ENCODE peak calls at places on chromosome 6, in five cellular contexts. One of them, this sample, is unnamed. For H3K36me3 and H3K4me1, the result is how much of the 10 kb centered on the place peaks cover.

GRCh38 chr6:106629859-106630163 is 433 bp downstream of the QRSL1 start:
- DNase-seq in right lobe of liver: no peak
- DNase-seq in Peyer's patch: no peak
- DNase-seq in CD4-positive, alpha-beta memory T cell: no peak
- DNase-seq in IMR-90: no peak
- DNase-seq in this sample: no peak

GRCh38 chr6:83868639-83869038 is 9.2 kb downstream of the CYB5R4 start:
- DNase-seq in right lobe of liver: no peak
- DNase-seq in Peyer's patch: no peak
- DNase-seq in CD4-positive, alpha-beta memory T cell: no peak
- DNase-seq in IMR-90: peak
- DNase-seq in this sample: no peak

GRCh38 chr6:89411269-89412070 is 603 bp downstream of the RRAGD start:
- DNase-seq in right lobe of liver: peak
- DNase-seq in Peyer's patch: peak
- DNase-seq in CD4-positive, alpha-beta memory T cell: no peak
- DNase-seq in IMR-90: no peak
- DNase-seq in this sample: peak

GRCh38 chr6:113352029-113352801 is 504.9 kb upstream of the MARCKS start:
- DNase-seq in right lobe of liver: no peak
- DNase-seq in Peyer's patch: peak
- DNase-seq in CD4-positive, alpha-beta memory T cell: no peak
- DNase-seq in IMR-90: peak
- DNase-seq in this sample: no peak

GRCh38 chr6:26103141-26103769 is 16.0 kb downstream of the HFE start:
- DNase-seq in right lobe of liver: no peak
- DNase-seq in Peyer's patch: no peak
- DNase-seq in CD4-positive, alpha-beta memory T cell: no peak
- DNase-seq in IMR-90: peak
- DNase-seq in this sample: no peak

GRCh38 chr6:99434702-99435530 is 9.8 kb upstream of the PNISR start:
- DNase-seq in right lobe of liver: no peak
- DNase-seq in Peyer's patch: no peak
- DNase-seq in CD4-positive, alpha-beta memory T cell: peak
- DNase-seq in IMR-90: peak
- DNase-seq in this sample: no peak

GRCh38 chr6:2526766-2527165 is 224.0 kb downstream of the MYLK4 start:
- DNase-seq in right lobe of liver: no peak
- DNase-seq in Peyer's patch: no peak
- DNase-seq in CD4-positive, alpha-beta memory T cell: no peak
- DNase-seq in IMR-90: no peak
- DNase-seq in this sample: no peak

GRCh38 chr6:166222631-166223030 is 55.0 kb upstream of the TBXT start:
- DNase-seq in right lobe of liver: no peak
- DNase-seq in Peyer's patch: no peak
- DNase-seq in CD4-positive, alpha-beta memory T cell: no peak
- DNase-seq in IMR-90: no peak
- DNase-seq in this sample: no peak

GRCh38 chr6:21592953-21593352 is 598 bp upstream of the SOX4 start:
- DNase-seq in right lobe of liver: no peak
- DNase-seq in Peyer's patch: no peak
- DNase-seq in CD4-positive, alpha-beta memory T cell: no peak
- DNase-seq in IMR-90: no peak
- DNase-seq in this sample: no peak

GRCh38 chr6:134315189-134315588 is 2.7 kb downstream of the SGK1 start:
- DNase-seq in right lobe of liver: no peak
- DNase-seq in Peyer's patch: no peak
- DNase-seq in CD4-positive, alpha-beta memory T cell: no peak
- DNase-seq in IMR-90: no peak
- DNase-seq in this sample: no peak

GRCh38 chr6:108610270-108610839 is 49.6 kb downstream of the FOXO3 start:
- DNase-seq in right lobe of liver: no peak
- DNase-seq in Peyer's patch: no peak
- DNase-seq in CD4-positive, alpha-beta memory T cell: no peak
- DNase-seq in IMR-90: no peak
- DNase-seq in this sample: no peak

GRCh38 chr6:131733376-131734016 is 22.7 kb upstream of the CTAGE9 start:
- DNase-seq in right lobe of liver: no peak
- DNase-seq in Peyer's patch: no peak
- DNase-seq in CD4-positive, alpha-beta memory T cell: no peak
- DNase-seq in IMR-90: peak
- DNase-seq in this sample: no peak

GRCh38 chr6:6712979-6713514 is 124.5 kb downstream of the LY86 start:
- DNase-seq in right lobe of liver: no peak
- DNase-seq in Peyer's patch: no peak
- DNase-seq in CD4-positive, alpha-beta memory T cell: no peak
- DNase-seq in IMR-90: no peak
- DNase-seq in this sample: peak

GRCh38 chr6:56955171-56956155 is 556 bp downstream of the BEND6 start:
- DNase-seq in right lobe of liver: peak
- DNase-seq in Peyer's patch: peak
- DNase-seq in CD4-positive, alpha-beta memory T cell: no peak
- DNase-seq in IMR-90: peak
- DNase-seq in this sample: peak

GRCh38 chr6:103273048-103273447 is 1586.7 kb downstream of the HACE1 start:
- DNase-seq in right lobe of liver: no peak
- DNase-seq in Peyer's patch: no peak
- DNase-seq in CD4-positive, alpha-beta memory T cell: no peak
- DNase-seq in IMR-90: no peak
- DNase-seq in this sample: no peak

GRCh38 chr6:39574991-39575390 is 150.2 kb downstream of the KIF6 start:
- DNase-seq in right lobe of liver: no peak
- DNase-seq in Peyer's patch: no peak
- DNase-seq in CD4-positive, alpha-beta memory T cell: no peak
- DNase-seq in IMR-90: no peak
- DNase-seq in this sample: no peak

GRCh38 chr6:154721460-154721859 is 11.8 kb upstream of the SCAF8 start:
- DNase-seq in right lobe of liver: no peak
- DNase-seq in Peyer's patch: no peak
- DNase-seq in CD4-positive, alpha-beta memory T cell: no peak
- DNase-seq in IMR-90: peak
- DNase-seq in this sample: no peak

GRCh38 chr6:71404145-71404966 is 115.7 kb downstream of the OGFRL1 start:
- DNase-seq in right lobe of liver: no peak
- DNase-seq in Peyer's patch: no peak
- DNase-seq in CD4-positive, alpha-beta memory T cell: no peak
- DNase-seq in IMR-90: peak
- DNase-seq in this sample: no peak

GRCh38 chr6:31728767-31729514 is at the start of gene DDAH2:
- DNase-seq in right lobe of liver: peak
- DNase-seq in Peyer's patch: no peak
- DNase-seq in CD4-positive, alpha-beta memory T cell: no peak
- DNase-seq in IMR-90: no peak
- DNase-seq in this sample: peak

GRCh38 chr6:9744119-9744518 is 670.8 kb downstream of the TFAP2A start:
- DNase-seq in right lobe of liver: no peak
- DNase-seq in Peyer's patch: no peak
- DNase-seq in CD4-positive, alpha-beta memory T cell: no peak
- DNase-seq in IMR-90: no peak
- DNase-seq in this sample: no peak

GRCh38 chr6:3822747-3823445 is 26.3 kb upstream of the FAM50B start:
- DNase-seq in right lobe of liver: no peak
- DNase-seq in Peyer's patch: no peak
- DNase-seq in CD4-positive, alpha-beta memory T cell: no peak
- DNase-seq in IMR-90: no peak
- DNase-seq in this sample: no peak

GRCh38 chr6:10595731-10596664 is 74.8 kb downstream of the GCNT2 start:
- DNase-seq in right lobe of liver: no peak
- DNase-seq in Peyer's patch: no peak
- DNase-seq in CD4-positive, alpha-beta memory T cell: no peak
- DNase-seq in IMR-90: peak
- DNase-seq in this sample: no peak

GRCh38 chr6:43705996-43706395 is 18.4 kb upstream of the MRPS18A start:
- DNase-seq in right lobe of liver: no peak
- DNase-seq in Peyer's patch: no peak
- DNase-seq in CD4-positive, alpha-beta memory T cell: no peak
- DNase-seq in IMR-90: peak
- DNase-seq in this sample: no peak

GRCh38 chr6:110103260-110103659 is 76.2 kb downstream of the WASF1 start:
- DNase-seq in right lobe of liver: no peak
- DNase-seq in Peyer's patch: no peak
- DNase-seq in CD4-positive, alpha-beta memory T cell: no peak
- DNase-seq in IMR-90: no peak
- DNase-seq in this sample: no peak

GRCh38 chr6:170053966-170054661 is 236.8 kb downstream of the DLL1 start:
- DNase-seq in right lobe of liver: peak
- DNase-seq in Peyer's patch: peak
- DNase-seq in CD4-positive, alpha-beta memory T cell: no peak
- DNase-seq in IMR-90: no peak
- DNase-seq in this sample: no peak

GRCh38 chr6:132715204-132715603 is 1.3 kb upstream of the VNN1 start:
- DNase-seq in right lobe of liver: peak
- DNase-seq in Peyer's patch: peak
- DNase-seq in CD4-positive, alpha-beta memory T cell: no peak
- DNase-seq in IMR-90: peak
- DNase-seq in this sample: no peak

GRCh38 chr6:149454405-149454848 is 30.4 kb downstream of the ZC3H12D start:
- DNase-seq in right lobe of liver: peak
- DNase-seq in Peyer's patch: peak
- DNase-seq in CD4-positive, alpha-beta memory T cell: no peak
- DNase-seq in IMR-90: peak
- DNase-seq in this sample: peak

GRCh38 chr6:150723857-150724256 is 124.2 kb downstream of the PLEKHG1 start:
- DNase-seq in right lobe of liver: no peak
- DNase-seq in Peyer's patch: no peak
- DNase-seq in CD4-positive, alpha-beta memory T cell: no peak
- DNase-seq in IMR-90: no peak
- DNase-seq in this sample: no peak

GRCh38 chr6:82040405-82041221 is 206.9 kb downstream of the IBTK start:
- DNase-seq in right lobe of liver: no peak
- DNase-seq in Peyer's patch: peak
- DNase-seq in CD4-positive, alpha-beta memory T cell: no peak
- DNase-seq in IMR-90: peak
- DNase-seq in this sample: no peak

GRCh38 chr6:18081025-18081668 is 41.3 kb downstream of the NHLRC1 start:
- DNase-seq in right lobe of liver: no peak
- DNase-seq in Peyer's patch: no peak
- DNase-seq in CD4-positive, alpha-beta memory T cell: no peak
- DNase-seq in IMR-90: peak
- DNase-seq in this sample: no peak

GRCh38 chr6:100343678-100344077 is 121.0 kb downstream of the SIM1 start:
- DNase-seq in right lobe of liver: no peak
- DNase-seq in Peyer's patch: no peak
- DNase-seq in CD4-positive, alpha-beta memory T cell: no peak
- DNase-seq in IMR-90: peak
- DNase-seq in this sample: no peak

GRCh38 chr6:90467546-90467945 is 119.3 kb downstream of the MAP3K7 start:
- DNase-seq in right lobe of liver: no peak
- DNase-seq in Peyer's patch: no peak
- DNase-seq in CD4-positive, alpha-beta memory T cell: no peak
- DNase-seq in IMR-90: no peak
- DNase-seq in this sample: no peak

GRCh38 chr6:78967191-78967590 is 99.8 kb downstream of the IRAK1BP1 start:
- DNase-seq in right lobe of liver: no peak
- DNase-seq in Peyer's patch: no peak
- DNase-seq in CD4-positive, alpha-beta memory T cell: no peak
- DNase-seq in IMR-90: no peak
- DNase-seq in this sample: no peak

GRCh38 chr6:78962458-78962857 is 95.1 kb downstream of the IRAK1BP1 start:
- DNase-seq in right lobe of liver: no peak
- DNase-seq in Peyer's patch: no peak
- DNase-seq in CD4-positive, alpha-beta memory T cell: no peak
- DNase-seq in IMR-90: no peak
- DNase-seq in this sample: no peak

DNA sequence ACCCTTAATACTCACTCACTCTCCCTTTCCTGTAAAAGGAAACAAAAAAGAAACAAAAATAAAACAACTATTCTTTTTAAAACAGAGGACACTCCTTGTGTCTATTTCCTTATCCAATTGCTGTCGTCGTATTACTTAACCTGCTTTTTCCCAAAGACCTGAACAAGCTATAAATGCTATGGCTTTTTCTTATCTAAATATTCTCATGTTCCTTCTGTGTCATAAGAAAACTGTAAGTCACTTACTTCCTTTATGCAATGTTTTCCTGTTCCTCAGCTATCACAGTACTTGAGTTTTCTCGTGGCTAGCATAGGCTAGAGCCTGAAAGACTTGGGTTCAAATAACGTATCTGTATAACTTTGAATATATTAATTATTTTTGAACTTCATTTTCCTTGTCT is 99.2 kb downstream of the IRAK1BP1 start:
- DNase-seq in right lobe of liver: no peak
- DNase-seq in Peyer's patch: no peak
- DNase-seq in CD4-positive, alpha-beta memory T cell: no peak
- DNase-seq in IMR-90: no peak
- DNase-seq in this sample: no peak
- H3K36me3 ChIP-seq in right lobe of liver: under half
- H3K36me3 ChIP-seq in Peyer's patch: under half
- H3K36me3 ChIP-seq in CD4-positive, alpha-beta memory T cell: under half
- H3K36me3 ChIP-seq in IMR-90: under half
- H3K36me3 ChIP-seq in this sample: half or more

DNA sequence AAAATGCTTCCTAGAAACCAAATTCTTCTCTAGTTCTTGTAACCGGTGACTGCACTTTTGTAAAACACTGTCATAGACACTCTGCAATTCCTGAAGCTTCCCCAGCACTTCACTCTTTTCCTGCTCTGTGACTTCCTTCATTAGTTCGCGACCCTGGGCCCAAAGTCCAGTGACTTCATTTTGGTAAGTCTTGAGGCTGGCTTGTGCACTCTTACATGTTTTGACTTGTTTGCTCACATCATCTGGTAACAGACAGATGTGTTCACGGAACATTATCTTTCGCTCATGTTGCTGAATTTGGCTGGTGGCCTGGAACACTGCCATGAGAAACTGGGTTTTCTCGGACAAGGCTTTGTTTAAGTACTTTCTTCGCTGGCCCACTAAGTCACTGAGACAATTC is 306.2 kb downstream of the SYNE1 start:
- DNase-seq in right lobe of liver: no peak
- DNase-seq in Peyer's patch: no peak
- DNase-seq in CD4-positive, alpha-beta memory T cell: no peak
- DNase-seq in IMR-90: no peak
- DNase-seq in this sample: no peak
- H3K4me1 ChIP-seq in right lobe of liver: under half
- H3K4me1 ChIP-seq in Peyer's patch: under half
- H3K4me1 ChIP-seq in CD4-positive, alpha-beta memory T cell: under half
- H3K4me1 ChIP-seq in IMR-90: under half
- H3K4me1 ChIP-seq in this sample: under half

DNA sequence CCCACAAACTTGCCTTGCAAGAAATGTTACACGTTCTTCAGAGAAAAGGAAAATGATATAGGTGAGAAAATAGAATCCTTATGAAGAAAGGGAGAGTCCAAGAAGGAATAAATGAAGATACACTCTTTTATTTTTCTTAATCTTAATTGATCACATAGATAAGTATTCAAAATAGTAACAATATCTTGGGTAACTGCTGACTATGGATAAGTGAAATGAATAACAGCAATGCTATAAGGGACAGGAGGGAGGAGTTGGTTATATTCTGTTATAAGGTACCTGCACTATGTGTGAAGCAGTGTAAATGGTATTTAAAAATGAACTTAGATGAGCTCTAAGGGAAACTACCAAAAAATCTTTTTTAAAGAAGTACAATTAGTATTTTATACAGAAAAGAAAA is 38.3 kb downstream of the RANBP9 start:
- DNase-seq in right lobe of liver: no peak
- DNase-seq in Peyer's patch: no peak
- DNase-seq in CD4-positive, alpha-beta memory T cell: no peak
- DNase-seq in IMR-90: no peak
- DNase-seq in this sample: no peak
- H3K4me3 ChIP-seq in right lobe of liver: no peak
- H3K4me3 ChIP-seq in Peyer's patch: no peak
- H3K4me3 ChIP-seq in CD4-positive, alpha-beta memory T cell: no peak
- H3K4me3 ChIP-seq in IMR-90: no peak
- H3K4me3 ChIP-seq in this sample: no peak

GRCh38 chr6:37324131-37325033 is 29.4 kb upstream of the RNF8 start:
- DNase-seq in right lobe of liver: no peak
- DNase-seq in Peyer's patch: peak
- DNase-seq in CD4-positive, alpha-beta memory T cell: no peak
- DNase-seq in IMR-90: peak
- DNase-seq in this sample: no peak
- H3K36me3 ChIP-seq in right lobe of liver: under half
- H3K36me3 ChIP-seq in Peyer's patch: under half
- H3K36me3 ChIP-seq in CD4-positive, alpha-beta memory T cell: under half
- H3K36me3 ChIP-seq in IMR-90: under half
- H3K36me3 ChIP-seq in this sample: under half

This sample was measured in lower lobe of right lung.